ENCODE peak calls at places on chromosomes 12 and 14, in five cellular contexts. G is LHCN-M2, L is NCI-H1092, R is K562, O is HCT116. Z is an unnamed sample.

GRCh38 chr12:92424338-92424737 is 278.5 kb upstream of the PLEKHG7 start:
- DNase-seq in L (no peak), O (no peak), G (peak), R (no peak), Z (no peak)

GRCh38 chr14:102188187-102188586 is 48.5 kb downstream of the WDR20 start:
- DNase-seq in L (no peak), O (no peak), R (no peak), G (no peak), Z (no peak)

GRCh38 chr12:13390381-13390856 is 193.9 kb downstream of the EMP1 start:
- DNase-seq in R (no peak), G (peak), L (peak), O (peak), Z (peak)

GRCh38 chr12:80837342-80837978 is 100.3 kb downstream of the LIN7A start:
- DNase-seq in O (peak), G (peak), L (no peak), R (no peak), Z (peak)

GRCh38 chr12:89348894-89349669 is 3.2 kb downstream of the DUSP6 start:
- DNase-seq in L (no peak), R (no peak), O (no peak), G (no peak), Z (no peak)

GRCh38 chr14:32950584-32950983 is 11.9 kb downstream of the NPAS3 start:
- DNase-seq in G (no peak), O (no peak), L (no peak), R (no peak), Z (no peak)

GRCh38 chr14:52227559-52228222 is 39.8 kb upstream of the PTGDR start:
- DNase-seq in R (no peak), L (no peak), G (no peak), O (no peak), Z (no peak)

GRCh38 chr14:71602524-71602923 is 329.7 kb upstream of the RGS6 start:
- DNase-seq in R (no peak), O (no peak), G (no peak), L (no peak), Z (no peak)

GRCh38 chr12:26841085-26841484 is 8.1 kb upstream of the ITPR2 start:
- DNase-seq in G (no peak), O (no peak), L (no peak), R (no peak), Z (no peak)

GRCh38 chr12:108768591-108769500 is 37.5 kb upstream of the CORO1C start:
- DNase-seq in G (no peak), O (peak), L (peak), R (peak), Z (no peak)

GRCh38 chr12:88342434-88342833 is 200.3 kb downstream of the TMTC3 start:
- DNase-seq in L (no peak), G (no peak), R (no peak), O (no peak), Z (no peak)

GRCh38 chr12:46386360-46386867 is 13.8 kb upstream of the SLC38A2 start:
- DNase-seq in L (no peak), G (peak), O (no peak), R (no peak), Z (no peak)

GRCh38 chr12:47396902-47397663 is 308.7 kb downstream of the RPAP3 start:
- DNase-seq in L (no peak), O (no peak), R (no peak), G (peak), Z (no peak)

GRCh38 chr14:37623971-37624370 is 28.5 kb downstream of the TTC6 start:
- DNase-seq in R (no peak), L (no peak), G (no peak), O (no peak), Z (no peak)

GRCh38 chr14:59543873-59544272 is 32.7 kb downstream of the CCDC175 start:
- DNase-seq in R (no peak), O (no peak), L (no peak), G (no peak), Z (no peak)

GRCh38 chr12:70831538-70831937 is 89.0 kb downstream of the PTPRR start:
- DNase-seq in R (no peak), L (no peak), O (peak), G (peak), Z (no peak)

GRCh38 chr14:39102265-39102968 is 618 bp downstream of the SEC23A start:
- DNase-seq in L (no peak), R (no peak), O (no peak), G (peak), Z (peak)

GRCh38 chr12:98763656-98764055 is 118.6 kb downstream of the APAF1 start:
- DNase-seq in O (no peak), L (no peak), R (no peak), G (no peak), Z (no peak)

GRCh38 chr14:53924754-53925153 is 31.9 kb downstream of the BMP4 start:
- DNase-seq in G (peak), R (no peak), O (peak), L (no peak), Z (no peak)

GRCh38 chr14:75454963-75455546 is 27.2 kb downstream of the JDP2 start:
- DNase-seq in O (no peak), G (peak), R (peak), L (no peak), Z (no peak)

GRCh38 chr14:50062438-50063039 is 53.8 kb downstream of the VCPKMT start:
- DNase-seq in L (no peak), G (peak), O (peak), R (peak), Z (no peak)

GRCh38 chr12:127280393-127281275 is 986.3 kb upstream of the TMEM132C start:
- DNase-seq in L (peak), G (no peak), R (peak), O (peak), Z (no peak)

GRCh38 chr14:74616996-74617700 is 5.1 kb upstream of the LTBP2 start:
- DNase-seq in G (no peak), R (no peak), O (no peak), L (no peak), Z (no peak)

GRCh38 chr14:102527255-102528232 is 18.0 kb upstream of the ANKRD9 start:
- DNase-seq in O (peak), R (no peak), G (peak), L (no peak), Z (no peak)

GRCh38 chr12:1053690-1054089 is 62.7 kb downstream of the ERC1 start:
- DNase-seq in G (no peak), O (no peak), R (no peak), L (no peak), Z (no peak)

GRCh38 chr12:52436000-52436827 is 2.0 kb upstream of the KRT75 start:
- DNase-seq in G (no peak), O (no peak), L (no peak), R (no peak), Z (no peak)

GRCh38 chr12:113427882-113428281 is 5.7 kb downstream of the SDSL start:
- DNase-seq in R (no peak), G (no peak), L (no peak), O (no peak), Z (no peak)

GRCh38 chr14:103310576-103311095 is 23.4 kb upstream of the EIF5 start:
- DNase-seq in G (no peak), O (no peak), L (no peak), R (no peak), Z (no peak)

GRCh38 chr12:49942921-49943662 is 7.4 kb upstream of the AQP2 start:
- DNase-seq in G (no peak), L (no peak), R (no peak), O (no peak), Z (peak)

GRCh38 chr14:56716705-56717104 is 93.6 kb downstream of the OTX2 start:
- DNase-seq in G (no peak), R (no peak), O (no peak), L (no peak), Z (no peak)

GRCh38 chr12:27207626-27208413 is 36.3 kb upstream of the STK38L start:
- DNase-seq in L (no peak), G (no peak), R (no peak), O (no peak), Z (no peak)

GRCh38 chr12:110249716-110250225 is 31.3 kb upstream of the ATP2A2 start:
- DNase-seq in R (no peak), O (no peak), G (no peak), L (no peak), Z (no peak)

GRCh38 chr12:3988519-3989217 is 115.5 kb upstream of the PARP11 start:
- DNase-seq in G (no peak), R (no peak), O (no peak), L (no peak), Z (no peak)

GRCh38 chr14:69917287-69917686 is 38.1 kb downstream of the SMOC1 start:
- DNase-seq in R (no peak), L (no peak), O (no peak), G (no peak), Z (no peak)

Z was measured in NCI-H446.